ENCODE peak calls at places on chromosomes 11 and 22, in nine cellular contexts. One of them, this sample, is unnamed.

GRCh38 chr11:7046474-7046873 is 26.2 kb downstream of the NLRP14 start:
- DNase-seq in HFFc6: peak
- DNase-seq in lower leg skin: no peak
- DNase-seq in IMR-90: peak
- DNase-seq in neural crest cell: no peak
- DNase-seq in Calu3: no peak
- DNase-seq in fibroblast of pulmonary artery: peak
- DNase-seq in brain microvascular endothelial cell: peak
- DNase-seq in astrocyte of the cerebellum: peak
- DNase-seq in this sample: peak

GRCh38 chr11:78838417-78838816 is 263.8 kb upstream of the NARS2 start:
- DNase-seq in fibroblast of pulmonary artery: no peak
- DNase-seq in astrocyte of the cerebellum: no peak
- DNase-seq in neural crest cell: no peak
- DNase-seq in lower leg skin: no peak
- DNase-seq in HFFc6: no peak
- DNase-seq in Calu3: no peak
- DNase-seq in IMR-90: no peak
- DNase-seq in brain microvascular endothelial cell: no peak
- DNase-seq in this sample: no peak

GRCh38 chr22:23122216-23122957 is 19.4 kb downstream of the RSPH14 start:
- DNase-seq in HFFc6: no peak
- DNase-seq in astrocyte of the cerebellum: no peak
- DNase-seq in fibroblast of pulmonary artery: no peak
- DNase-seq in IMR-90: no peak
- DNase-seq in brain microvascular endothelial cell: no peak
- DNase-seq in Calu3: no peak
- DNase-seq in neural crest cell: no peak
- DNase-seq in lower leg skin: no peak
- DNase-seq in this sample: no peak

GRCh38 chr11:235180-235997 is 753 bp downstream of the SIRT3 start:
- DNase-seq in neural crest cell: no peak
- DNase-seq in fibroblast of pulmonary artery: peak
- DNase-seq in lower leg skin: no peak
- DNase-seq in IMR-90: peak
- DNase-seq in astrocyte of the cerebellum: no peak
- DNase-seq in brain microvascular endothelial cell: no peak
- DNase-seq in Calu3: no peak
- DNase-seq in HFFc6: no peak
- DNase-seq in this sample: peak

GRCh38 chr11:80855975-80856524 is 1415.2 kb upstream of the TENM4 start:
- DNase-seq in fibroblast of pulmonary artery: peak
- DNase-seq in Calu3: no peak
- DNase-seq in astrocyte of the cerebellum: peak
- DNase-seq in lower leg skin: no peak
- DNase-seq in HFFc6: no peak
- DNase-seq in IMR-90: no peak
- DNase-seq in neural crest cell: no peak
- DNase-seq in brain microvascular endothelial cell: peak
- DNase-seq in this sample: peak

GRCh38 chr11:85694385-85694980 is 8.5 kb upstream of the CCDC89 start:
- DNase-seq in Calu3: peak
- DNase-seq in fibroblast of pulmonary artery: peak
- DNase-seq in neural crest cell: no peak
- DNase-seq in lower leg skin: no peak
- DNase-seq in astrocyte of the cerebellum: peak
- DNase-seq in IMR-90: peak
- DNase-seq in HFFc6: peak
- DNase-seq in brain microvascular endothelial cell: peak
- DNase-seq in this sample: peak

GRCh38 chr11:42951266-42951665 is 360.5 kb upstream of the API5 start:
- DNase-seq in HFFc6: no peak
- DNase-seq in Calu3: no peak
- DNase-seq in neural crest cell: no peak
- DNase-seq in lower leg skin: no peak
- DNase-seq in astrocyte of the cerebellum: no peak
- DNase-seq in IMR-90: no peak
- DNase-seq in brain microvascular endothelial cell: no peak
- DNase-seq in fibroblast of pulmonary artery: no peak
- DNase-seq in this sample: no peak

GRCh38 chr11:75771646-75772410 is 3.2 kb downstream of the DGAT2 start:
- DNase-seq in HFFc6: peak
- DNase-seq in IMR-90: peak
- DNase-seq in neural crest cell: no peak
- DNase-seq in astrocyte of the cerebellum: no peak
- DNase-seq in lower leg skin: no peak
- DNase-seq in brain microvascular endothelial cell: peak
- DNase-seq in fibroblast of pulmonary artery: peak
- DNase-seq in Calu3: no peak
- DNase-seq in this sample: peak

GRCh38 chr11:65487467-65488272 is 11.2 kb upstream of the MALAT1 start:
- DNase-seq in fibroblast of pulmonary artery: peak
- DNase-seq in lower leg skin: peak
- DNase-seq in astrocyte of the cerebellum: peak
- DNase-seq in brain microvascular endothelial cell: peak
- DNase-seq in neural crest cell: peak
- DNase-seq in HFFc6: peak
- DNase-seq in Calu3: peak
- DNase-seq in IMR-90: peak
- DNase-seq in this sample: peak

GRCh38 chr11:8719260-8720190 is 36.9 kb downstream of the RPL27A start:
- DNase-seq in neural crest cell: no peak
- DNase-seq in brain microvascular endothelial cell: peak
- DNase-seq in fibroblast of pulmonary artery: peak
- DNase-seq in IMR-90: peak
- DNase-seq in Calu3: peak
- DNase-seq in lower leg skin: peak
- DNase-seq in HFFc6: peak
- DNase-seq in astrocyte of the cerebellum: no peak
- DNase-seq in this sample: peak

GRCh38 chr22:50612715-50613221 is 12.2 kb downstream of the MAPK8IP2 start:
- DNase-seq in lower leg skin: no peak
- DNase-seq in HFFc6: no peak
- DNase-seq in IMR-90: no peak
- DNase-seq in brain microvascular endothelial cell: no peak
- DNase-seq in Calu3: no peak
- DNase-seq in neural crest cell: no peak
- DNase-seq in fibroblast of pulmonary artery: no peak
- DNase-seq in astrocyte of the cerebellum: no peak
- DNase-seq in this sample: no peak

GRCh38 chr11:79902493-79902892 is 461.7 kb upstream of the TENM4 start:
- DNase-seq in Calu3: no peak
- DNase-seq in neural crest cell: no peak
- DNase-seq in brain microvascular endothelial cell: peak
- DNase-seq in fibroblast of pulmonary artery: no peak
- DNase-seq in IMR-90: peak
- DNase-seq in astrocyte of the cerebellum: no peak
- DNase-seq in lower leg skin: no peak
- DNase-seq in HFFc6: peak
- DNase-seq in this sample: peak

GRCh38 chr11:20457934-20458333 is 70.4 kb downstream of the PRMT3 start:
- DNase-seq in HFFc6: no peak
- DNase-seq in brain microvascular endothelial cell: no peak
- DNase-seq in IMR-90: no peak
- DNase-seq in astrocyte of the cerebellum: no peak
- DNase-seq in fibroblast of pulmonary artery: no peak
- DNase-seq in neural crest cell: no peak
- DNase-seq in Calu3: no peak
- DNase-seq in lower leg skin: no peak
- DNase-seq in this sample: no peak

GRCh38 chr11:29782447-29782846 is 234.4 kb downstream of the KCNA4 start:
- DNase-seq in neural crest cell: no peak
- DNase-seq in brain microvascular endothelial cell: no peak
- DNase-seq in astrocyte of the cerebellum: no peak
- DNase-seq in Calu3: no peak
- DNase-seq in lower leg skin: no peak
- DNase-seq in fibroblast of pulmonary artery: peak
- DNase-seq in IMR-90: no peak
- DNase-seq in HFFc6: no peak
- DNase-seq in this sample: no peak

GRCh38 chr22:22508274-22509176 is at the start of gene ZNF280B:
- DNase-seq in brain microvascular endothelial cell: peak
- DNase-seq in Calu3: peak
- DNase-seq in astrocyte of the cerebellum: peak
- DNase-seq in IMR-90: peak
- DNase-seq in fibroblast of pulmonary artery: peak
- DNase-seq in neural crest cell: peak
- DNase-seq in lower leg skin: no peak
- DNase-seq in HFFc6: peak
- DNase-seq in this sample: peak

GRCh38 chr22:43823353-43823908 is 11.3 kb upstream of the EFCAB6 start:
- DNase-seq in brain microvascular endothelial cell: no peak
- DNase-seq in HFFc6: no peak
- DNase-seq in IMR-90: no peak
- DNase-seq in lower leg skin: no peak
- DNase-seq in astrocyte of the cerebellum: no peak
- DNase-seq in fibroblast of pulmonary artery: no peak
- DNase-seq in Calu3: peak
- DNase-seq in neural crest cell: no peak
- DNase-seq in this sample: no peak

DNA sequence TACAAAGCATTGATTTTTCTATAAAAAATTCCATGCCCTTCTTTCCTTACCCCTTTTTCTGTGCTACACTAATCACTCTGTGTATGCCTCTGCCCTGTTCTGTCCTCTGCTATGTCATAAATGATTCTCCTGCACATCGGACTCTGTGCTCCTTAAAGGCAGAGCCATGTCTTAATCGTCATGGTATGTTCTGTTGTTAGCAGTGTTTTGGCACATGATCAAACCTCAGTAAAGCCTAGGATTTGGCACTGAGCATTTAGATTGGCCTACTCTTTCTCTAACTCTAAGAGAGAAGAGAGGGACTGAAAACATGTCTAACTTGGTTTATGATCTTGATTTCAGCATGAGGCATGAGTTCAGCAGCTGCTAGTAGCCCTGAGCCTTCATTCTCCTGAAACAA is 266.9 kb downstream of the AASDHPPT start:
- DNase-seq in brain microvascular endothelial cell: peak
- DNase-seq in neural crest cell: no peak
- DNase-seq in fibroblast of pulmonary artery: peak
- DNase-seq in Calu3: no peak
- DNase-seq in IMR-90: peak
- DNase-seq in HFFc6: peak
- DNase-seq in lower leg skin: no peak
- DNase-seq in astrocyte of the cerebellum: peak
- DNase-seq in this sample: peak
- TF ChIP-seq CTCF in brain microvascular endothelial cell: no peak
- TF ChIP-seq CTCF in neural crest cell: no peak
- TF ChIP-seq CTCF in fibroblast of pulmonary artery: no peak
- TF ChIP-seq CTCF in Calu3: no peak
- TF ChIP-seq CTCF in IMR-90: no peak
- TF ChIP-seq CTCF in HFFc6: no peak
- TF ChIP-seq CTCF in lower leg skin: no peak
- TF ChIP-seq CTCF in astrocyte of the cerebellum: no peak
- TF ChIP-seq CTCF in this sample: no peak

GRCh38 chr11:18853086-18853720 is 61.6 kb upstream of the PTPN5 start:
- DNase-seq in fibroblast of pulmonary artery: peak
- DNase-seq in astrocyte of the cerebellum: no peak
- DNase-seq in lower leg skin: no peak
- DNase-seq in brain microvascular endothelial cell: peak
- DNase-seq in IMR-90: peak
- DNase-seq in neural crest cell: no peak
- DNase-seq in HFFc6: peak
- DNase-seq in Calu3: peak
- DNase-seq in this sample: peak
- TF ChIP-seq CTCF in fibroblast of pulmonary artery: peak
- TF ChIP-seq CTCF in astrocyte of the cerebellum: peak
- TF ChIP-seq CTCF in lower leg skin: no peak
- TF ChIP-seq CTCF in brain microvascular endothelial cell: peak
- TF ChIP-seq CTCF in IMR-90: peak
- TF ChIP-seq CTCF in neural crest cell: peak
- TF ChIP-seq CTCF in HFFc6: peak
- TF ChIP-seq CTCF in Calu3: peak
- TF ChIP-seq CTCF in this sample: peak

GRCh38 chr11:74284466-74284865 is 27.0 kb downstream of the P4HA3 start:
- DNase-seq in fibroblast of pulmonary artery: no peak
- DNase-seq in astrocyte of the cerebellum: no peak
- DNase-seq in lower leg skin: no peak
- DNase-seq in HFFc6: peak
- DNase-seq in Calu3: no peak
- DNase-seq in brain microvascular endothelial cell: no peak
- DNase-seq in IMR-90: peak
- DNase-seq in neural crest cell: no peak
- DNase-seq in this sample: peak
- TF ChIP-seq CTCF in fibroblast of pulmonary artery: no peak
- TF ChIP-seq CTCF in astrocyte of the cerebellum: no peak
- TF ChIP-seq CTCF in lower leg skin: no peak
- TF ChIP-seq CTCF in HFFc6: no peak
- TF ChIP-seq CTCF in Calu3: no peak
- TF ChIP-seq CTCF in brain microvascular endothelial cell: no peak
- TF ChIP-seq CTCF in IMR-90: no peak
- TF ChIP-seq CTCF in neural crest cell: no peak
- TF ChIP-seq CTCF in this sample: no peak

DNA sequence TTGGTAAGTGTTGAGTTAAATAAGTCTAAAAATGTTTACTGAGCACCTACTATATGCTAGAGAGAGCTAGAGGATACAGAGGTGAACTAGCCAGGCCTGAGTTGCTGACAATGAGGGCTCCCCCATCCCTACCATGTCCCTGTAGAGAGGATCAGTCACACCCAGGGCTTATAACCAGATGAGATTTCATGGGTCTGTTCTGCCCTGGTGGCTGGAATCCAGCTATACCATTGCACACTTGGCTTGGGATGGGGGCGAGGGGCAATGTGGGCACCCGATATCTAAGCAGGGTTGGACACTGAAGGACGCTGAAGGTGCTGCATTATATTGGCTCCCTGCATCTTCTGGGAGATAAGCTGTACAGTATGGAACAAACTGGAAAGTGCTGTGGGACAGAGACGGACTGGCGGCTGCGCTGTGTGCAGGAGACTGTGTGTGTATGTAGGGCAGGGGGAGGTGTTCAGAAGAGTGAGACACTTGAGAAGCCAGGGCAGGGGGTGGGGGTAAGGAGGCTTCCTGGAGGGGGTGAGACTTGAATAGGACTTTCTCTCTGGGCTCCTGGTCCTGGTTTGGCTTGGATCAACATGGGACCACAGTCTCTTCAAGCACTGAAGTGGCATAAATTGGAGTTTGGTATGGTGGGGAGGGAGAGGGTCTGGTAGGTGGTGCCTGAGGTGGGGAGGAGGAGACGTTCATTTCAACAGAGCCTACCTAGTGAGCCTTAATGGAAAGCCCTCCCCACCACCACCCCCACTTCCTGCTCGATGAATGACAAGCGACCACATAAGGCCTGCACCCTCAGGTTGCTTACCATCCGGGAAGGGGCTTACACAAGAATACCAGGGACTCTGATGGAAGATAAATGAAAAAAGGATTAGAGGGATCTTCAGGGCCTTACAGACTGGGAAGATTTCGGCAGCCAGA is 1.8 kb downstream of the CD82 start:
- DNase-seq in fibroblast of pulmonary artery: no peak
- DNase-seq in astrocyte of the cerebellum: no peak
- DNase-seq in Calu3: no peak
- DNase-seq in HFFc6: no peak
- DNase-seq in IMR-90: no peak
- DNase-seq in neural crest cell: no peak
- DNase-seq in brain microvascular endothelial cell: no peak
- DNase-seq in lower leg skin: no peak
- DNase-seq in this sample: no peak
- TF ChIP-seq CTCF in fibroblast of pulmonary artery: peak
- TF ChIP-seq CTCF in astrocyte of the cerebellum: no peak
- TF ChIP-seq CTCF in Calu3: no peak
- TF ChIP-seq CTCF in HFFc6: peak
- TF ChIP-seq CTCF in IMR-90: peak
- TF ChIP-seq CTCF in neural crest cell: peak
- TF ChIP-seq CTCF in brain microvascular endothelial cell: peak
- TF ChIP-seq CTCF in lower leg skin: no peak
- TF ChIP-seq CTCF in this sample: no peak

This sample was measured in fibroblast of mammary gland.